ENCODE peak calls at places on chromosomes 13 and 19, in nine cellular contexts. One of them, this sample, is unnamed.
A peak's percentile ranks its signal among the peaks of the same experiment; 100 is the strongest.

GRCh38 chr13:98854448-98854847 is 102.0 kb upstream of the SLC15A1 start:
- DNase-seq in AG04449: no peak
- DNase-seq in right lobe of liver: no peak
- DNase-seq in neuronal stem cell: no peak
- DNase-seq in AG09309: no peak
- DNase-seq in cardiac fibroblast: no peak
- DNase-seq in ovary: no peak
- DNase-seq in BJ: no peak
- DNase-seq in GM23338: no peak
- DNase-seq in this sample: no peak

GRCh38 chr19:58554494-58555368 is at the start of gene CHMP2A:
- DNase-seq in BJ: peak; percentile 72
- DNase-seq in AG04449: no peak
- DNase-seq in ovary: peak; percentile 99
- DNase-seq in cardiac fibroblast: peak; percentile 98
- DNase-seq in neuronal stem cell: peak; percentile 97
- DNase-seq in AG09309: peak; percentile 79
- DNase-seq in GM23338: peak; percentile 99
- DNase-seq in right lobe of liver: peak; percentile 99
- DNase-seq in this sample: peak; percentile 99

GRCh38 chr19:48613024-48613851 is 1.6 kb downstream of the FAM83E start:
- DNase-seq in GM23338: no peak
- DNase-seq in ovary: no peak
- DNase-seq in AG09309: no peak
- DNase-seq in BJ: no peak
- DNase-seq in cardiac fibroblast: no peak
- DNase-seq in neuronal stem cell: no peak
- DNase-seq in right lobe of liver: no peak
- DNase-seq in AG04449: no peak
- DNase-seq in this sample: peak; percentile 78

GRCh38 chr13:94664889-94665288 is 47.5 kb downstream of the SOX21 start:
- DNase-seq in cardiac fibroblast: no peak
- DNase-seq in BJ: no peak
- DNase-seq in right lobe of liver: no peak
- DNase-seq in neuronal stem cell: no peak
- DNase-seq in GM23338: no peak
- DNase-seq in AG09309: no peak
- DNase-seq in ovary: no peak
- DNase-seq in AG04449: no peak
- DNase-seq in this sample: no peak

GRCh38 chr13:99314640-99315176 is 7.5 kb upstream of the GPR183 start:
- DNase-seq in BJ: no peak
- DNase-seq in neuronal stem cell: no peak
- DNase-seq in GM23338: no peak
- DNase-seq in right lobe of liver: no peak
- DNase-seq in AG09309: no peak
- DNase-seq in AG04449: no peak
- DNase-seq in ovary: no peak
- DNase-seq in cardiac fibroblast: peak; percentile 39
- DNase-seq in this sample: no peak

GRCh38 chr19:33303791-33304759 is 1.7 kb upstream of the CEBPA start:
- DNase-seq in AG04449: no peak
- DNase-seq in BJ: no peak
- DNase-seq in GM23338: no peak
- DNase-seq in AG09309: no peak
- DNase-seq in right lobe of liver: peak; percentile 68
- DNase-seq in cardiac fibroblast: no peak
- DNase-seq in ovary: peak; percentile 47
- DNase-seq in neuronal stem cell: no peak
- DNase-seq in this sample: no peak

GRCh38 chr19:35216833-35217707 is 11.5 kb downstream of the FAM187B start:
- DNase-seq in ovary: no peak
- DNase-seq in cardiac fibroblast: no peak
- DNase-seq in BJ: no peak
- DNase-seq in AG04449: no peak
- DNase-seq in neuronal stem cell: no peak
- DNase-seq in right lobe of liver: no peak
- DNase-seq in AG09309: no peak
- DNase-seq in GM23338: peak; percentile 60
- DNase-seq in this sample: peak; percentile 54

GRCh38 chr13:29543230-29544215 is 52.0 kb downstream of the SLC7A1 start:
- DNase-seq in AG04449: no peak
- DNase-seq in cardiac fibroblast: no peak
- DNase-seq in GM23338: peak; percentile 31
- DNase-seq in BJ: no peak
- DNase-seq in neuronal stem cell: no peak
- DNase-seq in AG09309: no peak
- DNase-seq in right lobe of liver: no peak
- DNase-seq in ovary: no peak
- DNase-seq in this sample: no peak

GRCh38 chr13:109146393-109146792 is 517.0 kb downstream of the MYO16 start:
- DNase-seq in ovary: no peak
- DNase-seq in AG09309: no peak
- DNase-seq in neuronal stem cell: no peak
- DNase-seq in GM23338: no peak
- DNase-seq in cardiac fibroblast: no peak
- DNase-seq in BJ: no peak
- DNase-seq in right lobe of liver: no peak
- DNase-seq in AG04449: no peak
- DNase-seq in this sample: no peak

GRCh38 chr19:49929121-49929610 is at the start of the genes ATF5 and NUP62:
- DNase-seq in cardiac fibroblast: peak; percentile 84
- DNase-seq in AG09309: peak; percentile 27
- DNase-seq in right lobe of liver: peak; percentile 90
- DNase-seq in GM23338: peak; percentile 85
- DNase-seq in ovary: peak; percentile 94
- DNase-seq in BJ: peak; percentile 29
- DNase-seq in neuronal stem cell: peak; percentile 92
- DNase-seq in AG04449: no peak
- DNase-seq in this sample: peak; percentile 93

GRCh38 chr19:31518216-31518615 is 169.0 kb upstream of the TSHZ3 start:
- DNase-seq in ovary: no peak
- DNase-seq in AG09309: no peak
- DNase-seq in neuronal stem cell: no peak
- DNase-seq in BJ: no peak
- DNase-seq in GM23338: no peak
- DNase-seq in right lobe of liver: no peak
- DNase-seq in cardiac fibroblast: no peak
- DNase-seq in AG04449: no peak
- DNase-seq in this sample: no peak

GRCh38 chr19:45899253-45899652 is 3.2 kb downstream of the MYPOP start:
- DNase-seq in GM23338: no peak
- DNase-seq in BJ: no peak
- DNase-seq in ovary: no peak
- DNase-seq in neuronal stem cell: no peak
- DNase-seq in AG04449: no peak
- DNase-seq in right lobe of liver: no peak
- DNase-seq in cardiac fibroblast: no peak
- DNase-seq in AG09309: no peak
- DNase-seq in this sample: no peak

GRCh38 chr19:49954092-49954825 is 6.7 kb downstream of the SIGLEC11 start:
- DNase-seq in AG09309: no peak
- DNase-seq in GM23338: peak; percentile 26
- DNase-seq in ovary: peak; percentile 70
- DNase-seq in neuronal stem cell: no peak
- DNase-seq in BJ: no peak
- DNase-seq in AG04449: no peak
- DNase-seq in right lobe of liver: no peak
- DNase-seq in cardiac fibroblast: peak; percentile 60
- DNase-seq in this sample: no peak

GRCh38 chr19:50669319-50670101 is 20.3 kb downstream of the C19orf81 start:
- DNase-seq in AG09309: no peak
- DNase-seq in AG04449: no peak
- DNase-seq in ovary: no peak
- DNase-seq in GM23338: peak; percentile 35
- DNase-seq in BJ: no peak
- DNase-seq in neuronal stem cell: no peak
- DNase-seq in cardiac fibroblast: peak; percentile 52
- DNase-seq in right lobe of liver: no peak
- DNase-seq in this sample: peak; percentile 32

GRCh38 chr19:42290523-42291436 is 11.2 kb upstream of the PRR19 start:
- DNase-seq in right lobe of liver: peak; percentile 56
- DNase-seq in ovary: peak; percentile 47
- DNase-seq in AG09309: no peak
- DNase-seq in AG04449: no peak
- DNase-seq in neuronal stem cell: no peak
- DNase-seq in GM23338: peak; percentile 44
- DNase-seq in cardiac fibroblast: no peak
- DNase-seq in BJ: no peak
- DNase-seq in this sample: peak; percentile 56

GRCh38 chr13:99432637-99433542 is 68.4 kb upstream of the TM9SF2 start:
- DNase-seq in BJ: peak; percentile 39
- DNase-seq in AG04449: peak; percentile 24
- DNase-seq in GM23338: peak; percentile 77
- DNase-seq in ovary: no peak
- DNase-seq in AG09309: no peak
- DNase-seq in neuronal stem cell: peak; percentile 49
- DNase-seq in right lobe of liver: peak; percentile 75
- DNase-seq in cardiac fibroblast: peak; percentile 58
- DNase-seq in this sample: peak; percentile 59

GRCh38 chr13:95559100-95559499 is 6.6 kb downstream of the CLDN10 start:
- DNase-seq in AG09309: no peak
- DNase-seq in cardiac fibroblast: no peak
- DNase-seq in right lobe of liver: no peak
- DNase-seq in neuronal stem cell: no peak
- DNase-seq in ovary: no peak
- DNase-seq in GM23338: no peak
- DNase-seq in BJ: no peak
- DNase-seq in AG04449: no peak
- DNase-seq in this sample: no peak

GRCh38 chr19:48341006-48341405 is 15.7 kb downstream of the EMP3 start:
- DNase-seq in cardiac fibroblast: no peak
- DNase-seq in right lobe of liver: no peak
- DNase-seq in neuronal stem cell: no peak
- DNase-seq in GM23338: no peak
- DNase-seq in AG04449: no peak
- DNase-seq in AG09309: no peak
- DNase-seq in ovary: no peak
- DNase-seq in BJ: no peak
- DNase-seq in this sample: no peak

GRCh38 chr13:20716951-20717350 is 13.5 kb downstream of the IL17D start:
- DNase-seq in GM23338: peak; percentile 37
- DNase-seq in ovary: no peak
- DNase-seq in AG04449: no peak
- DNase-seq in BJ: no peak
- DNase-seq in right lobe of liver: no peak
- DNase-seq in neuronal stem cell: peak; percentile 70
- DNase-seq in AG09309: no peak
- DNase-seq in cardiac fibroblast: no peak
- DNase-seq in this sample: no peak

GRCh38 chr19:44757057-44757734 is 8.7 kb downstream of the BCL3 start:
- DNase-seq in ovary: peak; percentile 76
- DNase-seq in cardiac fibroblast: peak; percentile 93
- DNase-seq in BJ: no peak
- DNase-seq in right lobe of liver: no peak
- DNase-seq in GM23338: peak; percentile 49
- DNase-seq in AG04449: no peak
- DNase-seq in neuronal stem cell: no peak
- DNase-seq in AG09309: no peak
- DNase-seq in this sample: no peak
- H3K4me3 ChIP-seq in ovary: peak overlapping the region; percentile 37
- H3K4me3 ChIP-seq in cardiac fibroblast: peak overlapping the region; percentile 40
- H3K4me3 ChIP-seq in BJ: peak overlapping the region; percentile 44
- H3K4me3 ChIP-seq in right lobe of liver: peak overlapping the region; percentile 16
- H3K4me3 ChIP-seq in GM23338: peak overlapping the region; percentile 77
- H3K4me3 ChIP-seq in AG04449: peak overlapping the region; percentile 59
- H3K4me3 ChIP-seq in neuronal stem cell: peak overlapping the region; percentile 17
- H3K4me3 ChIP-seq in AG09309: no peak overlapping the region
- H3K4me3 ChIP-seq in this sample: no peak overlapping the region

DNA sequence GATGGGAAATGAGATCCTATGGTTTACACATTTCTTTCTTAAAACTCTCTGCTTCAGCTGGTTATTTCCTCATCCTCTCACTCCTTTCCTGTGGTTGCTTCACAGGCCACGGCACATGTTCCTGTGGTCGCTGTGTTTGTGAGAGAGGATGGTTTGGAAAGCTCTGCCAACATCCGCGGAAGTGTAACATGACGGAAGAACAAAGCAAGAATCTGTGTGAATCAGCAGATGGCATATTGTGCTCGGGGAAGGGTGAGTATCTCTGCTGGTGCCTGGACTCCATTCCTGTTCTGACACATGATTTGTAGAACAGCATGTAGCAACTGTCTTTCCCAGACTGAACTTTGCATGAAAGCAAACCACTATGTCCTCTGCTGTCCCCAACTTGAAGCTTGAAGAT is 254.2 kb downstream of the ITGBL1 start:
- DNase-seq in AG09309: peak; percentile 91
- DNase-seq in ovary: no peak
- DNase-seq in BJ: peak; percentile 60
- DNase-seq in neuronal stem cell: no peak
- DNase-seq in cardiac fibroblast: peak; percentile 77
- DNase-seq in AG04449: peak; percentile 81
- DNase-seq in GM23338: no peak
- DNase-seq in right lobe of liver: peak; percentile 61
- DNase-seq in this sample: no peak
- H3K4me3 ChIP-seq in AG09309: no peak overlapping the region
- H3K4me3 ChIP-seq in ovary: no peak overlapping the region
- H3K4me3 ChIP-seq in BJ: no peak overlapping the region
- H3K4me3 ChIP-seq in neuronal stem cell: no peak overlapping the region
- H3K4me3 ChIP-seq in cardiac fibroblast: no peak overlapping the region
- H3K4me3 ChIP-seq in AG04449: no peak overlapping the region
- H3K4me3 ChIP-seq in GM23338: no peak overlapping the region
- H3K4me3 ChIP-seq in right lobe of liver: peak overlapping the region; percentile 9
- H3K4me3 ChIP-seq in this sample: no peak overlapping the region

DNA sequence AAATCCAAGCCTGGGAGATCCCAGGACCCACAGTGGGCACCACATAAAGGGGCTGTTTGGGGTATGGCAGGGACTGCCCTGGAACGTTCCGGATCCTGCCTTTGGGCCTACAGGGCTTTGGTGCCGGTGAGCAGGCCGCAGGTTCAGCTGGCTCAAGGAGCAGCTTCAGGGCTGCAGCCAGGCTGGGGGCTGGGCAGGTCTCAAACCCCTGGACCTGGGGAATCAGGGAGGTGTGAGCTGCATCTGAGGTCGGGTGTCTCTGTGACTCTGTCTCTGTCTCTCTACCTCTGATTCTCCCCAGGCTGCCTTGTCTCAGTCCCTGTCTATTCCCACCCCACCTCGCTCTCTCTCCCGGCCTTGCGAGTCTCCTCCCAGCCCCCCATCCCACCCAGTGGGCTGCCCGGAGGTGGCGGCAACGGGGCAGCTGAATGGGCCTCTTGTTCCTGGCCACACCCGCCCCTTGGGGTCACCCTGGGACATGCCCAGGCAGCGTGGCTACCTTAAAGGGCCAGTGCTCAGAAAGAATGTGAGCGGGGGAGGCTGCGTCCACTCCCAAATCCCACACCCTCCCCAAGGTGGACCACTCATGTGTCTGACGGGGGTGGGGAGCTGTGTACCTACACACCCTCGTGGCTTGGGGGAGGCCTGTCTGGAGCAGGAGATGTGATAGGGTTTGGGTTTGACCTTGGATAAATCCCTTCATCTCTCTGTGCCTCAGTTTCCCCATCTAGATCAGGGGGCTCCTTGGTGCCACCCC is 31.1 kb downstream of the NFIC start:
- DNase-seq in ovary: no peak
- DNase-seq in GM23338: peak; percentile 60
- DNase-seq in right lobe of liver: peak; percentile 82
- DNase-seq in neuronal stem cell: no peak
- DNase-seq in AG09309: no peak
- DNase-seq in AG04449: no peak
- DNase-seq in BJ: no peak
- DNase-seq in cardiac fibroblast: no peak
- DNase-seq in this sample: peak; percentile 79
- H3K4me3 ChIP-seq in ovary: peak overlapping the region; percentile 10
- H3K4me3 ChIP-seq in GM23338: no peak overlapping the region
- H3K4me3 ChIP-seq in right lobe of liver: no peak overlapping the region
- H3K4me3 ChIP-seq in neuronal stem cell: no peak overlapping the region
- H3K4me3 ChIP-seq in AG09309: no peak overlapping the region
- H3K4me3 ChIP-seq in AG04449: no peak overlapping the region
- H3K4me3 ChIP-seq in BJ: no peak overlapping the region
- H3K4me3 ChIP-seq in cardiac fibroblast: no peak overlapping the region
- H3K4me3 ChIP-seq in this sample: no peak overlapping the region

GRCh38 chr19:18868380-18869230 is 27.4 kb downstream of the CERS1 start:
- DNase-seq in right lobe of liver: no peak
- DNase-seq in AG09309: no peak
- DNase-seq in cardiac fibroblast: no peak
- DNase-seq in neuronal stem cell: no peak
- DNase-seq in BJ: no peak
- DNase-seq in ovary: peak; percentile 42
- DNase-seq in GM23338: peak; percentile 78
- DNase-seq in AG04449: no peak
- DNase-seq in this sample: no peak
- H3K4me3 ChIP-seq in right lobe of liver: no peak overlapping the region
- H3K4me3 ChIP-seq in AG09309: no peak overlapping the region
- H3K4me3 ChIP-seq in cardiac fibroblast: no peak overlapping the region
- H3K4me3 ChIP-seq in neuronal stem cell: no peak overlapping the region
- H3K4me3 ChIP-seq in BJ: no peak overlapping the region
- H3K4me3 ChIP-seq in ovary: no peak overlapping the region
- H3K4me3 ChIP-seq in GM23338: peak overlapping the region; percentile 57
- H3K4me3 ChIP-seq in AG04449: no peak overlapping the region
- H3K4me3 ChIP-seq in this sample: no peak overlapping the region